ENCODE peak calls at places on chromosomes 6 and 20, in nine cellular contexts. One of them, this sample, is unnamed.

GRCh38 chr20:48282591-48283228 is 497.4 kb upstream of the SULF2 start:
- DNase-seq in NCI-H524: no peak
- DNase-seq in substantia nigra: no peak
- DNase-seq in heart left ventricle: no peak
- DNase-seq in D341Med: no peak
- DNase-seq in activated T-helper 1 cell treated with anti-CD3 and anti-CD28 coated beads, Interleukin-2, amount 50 U/mL, for 16 hours: no peak
- DNase-seq in GM13976: no peak
- DNase-seq in thoracic aorta: no peak
- DNase-seq in H9: no peak
- DNase-seq in this sample: no peak

GRCh38 chr6:139713911-139714527 is 339.6 kb upstream of the CITED2 start:
- DNase-seq in NCI-H524: no peak
- DNase-seq in substantia nigra: no peak
- DNase-seq in heart left ventricle: no peak
- DNase-seq in D341Med: no peak
- DNase-seq in activated T-helper 1 cell treated with anti-CD3 and anti-CD28 coated beads, Interleukin-2, amount 50 U/mL, for 16 hours: no peak
- DNase-seq in GM13976: no peak
- DNase-seq in thoracic aorta: no peak
- DNase-seq in H9: no peak
- DNase-seq in this sample: no peak

GRCh38 chr6:155599571-155599970 is 143.9 kb upstream of the NOX3 start:
- DNase-seq in NCI-H524: no peak
- DNase-seq in substantia nigra: no peak
- DNase-seq in heart left ventricle: no peak
- DNase-seq in D341Med: no peak
- DNase-seq in activated T-helper 1 cell treated with anti-CD3 and anti-CD28 coated beads, Interleukin-2, amount 50 U/mL, for 16 hours: no peak
- DNase-seq in GM13976: no peak
- DNase-seq in thoracic aorta: no peak
- DNase-seq in H9: no peak
- DNase-seq in this sample: no peak

GRCh38 chr20:19973920-19974620 is 43.1 kb upstream of the NAA20 start:
- DNase-seq in NCI-H524: no peak
- DNase-seq in substantia nigra: peak
- DNase-seq in heart left ventricle: peak
- DNase-seq in D341Med: no peak
- DNase-seq in activated T-helper 1 cell treated with anti-CD3 and anti-CD28 coated beads, Interleukin-2, amount 50 U/mL, for 16 hours: no peak
- DNase-seq in GM13976: no peak
- DNase-seq in thoracic aorta: peak
- DNase-seq in H9: no peak
- DNase-seq in this sample: peak

GRCh38 chr6:140225587-140226438 is 851.4 kb upstream of the CITED2 start:
- DNase-seq in NCI-H524: no peak
- DNase-seq in substantia nigra: no peak
- DNase-seq in heart left ventricle: no peak
- DNase-seq in D341Med: no peak
- DNase-seq in activated T-helper 1 cell treated with anti-CD3 and anti-CD28 coated beads, Interleukin-2, amount 50 U/mL, for 16 hours: no peak
- DNase-seq in GM13976: no peak
- DNase-seq in thoracic aorta: no peak
- DNase-seq in H9: no peak
- DNase-seq in this sample: no peak

GRCh38 chr20:62114894-62115293 is 7.4 kb upstream of the LSM14B start:
- DNase-seq in NCI-H524: no peak
- DNase-seq in substantia nigra: no peak
- DNase-seq in heart left ventricle: no peak
- DNase-seq in D341Med: no peak
- DNase-seq in activated T-helper 1 cell treated with anti-CD3 and anti-CD28 coated beads, Interleukin-2, amount 50 U/mL, for 16 hours: no peak
- DNase-seq in GM13976: no peak
- DNase-seq in thoracic aorta: no peak
- DNase-seq in H9: peak
- DNase-seq in this sample: no peak

GRCh38 chr20:46985671-46986070 is 91.0 kb downstream of the EYA2 start:
- DNase-seq in NCI-H524: no peak
- DNase-seq in substantia nigra: no peak
- DNase-seq in heart left ventricle: no peak
- DNase-seq in D341Med: no peak
- DNase-seq in activated T-helper 1 cell treated with anti-CD3 and anti-CD28 coated beads, Interleukin-2, amount 50 U/mL, for 16 hours: no peak
- DNase-seq in GM13976: no peak
- DNase-seq in thoracic aorta: no peak
- DNase-seq in H9: no peak
- DNase-seq in this sample: no peak

GRCh38 chr20:6122873-6123649 is at the start of gene FERMT1:
- DNase-seq in NCI-H524: peak
- DNase-seq in substantia nigra: peak
- DNase-seq in heart left ventricle: peak
- DNase-seq in D341Med: peak
- DNase-seq in activated T-helper 1 cell treated with anti-CD3 and anti-CD28 coated beads, Interleukin-2, amount 50 U/mL, for 16 hours: no peak
- DNase-seq in GM13976: peak
- DNase-seq in thoracic aorta: no peak
- DNase-seq in H9: peak
- DNase-seq in this sample: peak

GRCh38 chr20:5205348-5206210 is 78.8 kb downstream of the CDS2 start:
- DNase-seq in NCI-H524: peak
- DNase-seq in substantia nigra: peak
- DNase-seq in heart left ventricle: peak
- DNase-seq in D341Med: peak
- DNase-seq in activated T-helper 1 cell treated with anti-CD3 and anti-CD28 coated beads, Interleukin-2, amount 50 U/mL, for 16 hours: peak
- DNase-seq in GM13976: peak
- DNase-seq in thoracic aorta: peak
- DNase-seq in H9: peak
- DNase-seq in this sample: peak

GRCh38 chr6:95487817-95488216 is 89.5 kb upstream of the MANEA start:
- DNase-seq in NCI-H524: no peak
- DNase-seq in substantia nigra: no peak
- DNase-seq in heart left ventricle: no peak
- DNase-seq in D341Med: no peak
- DNase-seq in activated T-helper 1 cell treated with anti-CD3 and anti-CD28 coated beads, Interleukin-2, amount 50 U/mL, for 16 hours: no peak
- DNase-seq in GM13976: no peak
- DNase-seq in thoracic aorta: no peak
- DNase-seq in H9: no peak
- DNase-seq in this sample: no peak

GRCh38 chr6:1604991-1605821 is 4.5 kb upstream of the FOXC1 start:
- DNase-seq in NCI-H524: no peak
- DNase-seq in substantia nigra: no peak
- DNase-seq in heart left ventricle: no peak
- DNase-seq in D341Med: peak
- DNase-seq in activated T-helper 1 cell treated with anti-CD3 and anti-CD28 coated beads, Interleukin-2, amount 50 U/mL, for 16 hours: no peak
- DNase-seq in GM13976: no peak
- DNase-seq in thoracic aorta: no peak
- DNase-seq in H9: no peak
- DNase-seq in this sample: no peak

GRCh38 chr6:48183816-48184215 is 72.8 kb upstream of the PTCHD4 start:
- DNase-seq in NCI-H524: no peak
- DNase-seq in substantia nigra: no peak
- DNase-seq in heart left ventricle: no peak
- DNase-seq in D341Med: no peak
- DNase-seq in activated T-helper 1 cell treated with anti-CD3 and anti-CD28 coated beads, Interleukin-2, amount 50 U/mL, for 16 hours: no peak
- DNase-seq in GM13976: no peak
- DNase-seq in thoracic aorta: no peak
- DNase-seq in H9: no peak
- DNase-seq in this sample: no peak

GRCh38 chr6:142885182-142885867 is 59.7 kb downstream of the HIVEP2 start:
- DNase-seq in NCI-H524: no peak
- DNase-seq in substantia nigra: peak
- DNase-seq in heart left ventricle: no peak
- DNase-seq in D341Med: no peak
- DNase-seq in activated T-helper 1 cell treated with anti-CD3 and anti-CD28 coated beads, Interleukin-2, amount 50 U/mL, for 16 hours: no peak
- DNase-seq in GM13976: peak
- DNase-seq in thoracic aorta: no peak
- DNase-seq in H9: peak
- DNase-seq in this sample: peak

GRCh38 chr6:121849477-121849876 is 414.0 kb downstream of the GJA1 start:
- DNase-seq in NCI-H524: peak
- DNase-seq in substantia nigra: no peak
- DNase-seq in heart left ventricle: no peak
- DNase-seq in D341Med: peak
- DNase-seq in activated T-helper 1 cell treated with anti-CD3 and anti-CD28 coated beads, Interleukin-2, amount 50 U/mL, for 16 hours: no peak
- DNase-seq in GM13976: peak
- DNase-seq in thoracic aorta: peak
- DNase-seq in H9: peak
- DNase-seq in this sample: peak

GRCh38 chr6:119728220-119728750 is 378.7 kb upstream of the MAN1A1 start:
- DNase-seq in NCI-H524: no peak
- DNase-seq in substantia nigra: no peak
- DNase-seq in heart left ventricle: no peak
- DNase-seq in D341Med: no peak
- DNase-seq in activated T-helper 1 cell treated with anti-CD3 and anti-CD28 coated beads, Interleukin-2, amount 50 U/mL, for 16 hours: no peak
- DNase-seq in GM13976: no peak
- DNase-seq in thoracic aorta: no peak
- DNase-seq in H9: no peak
- DNase-seq in this sample: no peak

GRCh38 chr6:148565321-148565926 is 181.4 kb upstream of the UST start:
- DNase-seq in NCI-H524: no peak
- DNase-seq in substantia nigra: no peak
- DNase-seq in heart left ventricle: no peak
- DNase-seq in D341Med: no peak
- DNase-seq in activated T-helper 1 cell treated with anti-CD3 and anti-CD28 coated beads, Interleukin-2, amount 50 U/mL, for 16 hours: no peak
- DNase-seq in GM13976: no peak
- DNase-seq in thoracic aorta: no peak
- DNase-seq in H9: no peak
- DNase-seq in this sample: no peak

GRCh38 chr20:3133156-3133555 is 26.5 kb downstream of the FASTKD5 start:
- DNase-seq in NCI-H524: no peak
- DNase-seq in substantia nigra: no peak
- DNase-seq in heart left ventricle: no peak
- DNase-seq in D341Med: no peak
- DNase-seq in activated T-helper 1 cell treated with anti-CD3 and anti-CD28 coated beads, Interleukin-2, amount 50 U/mL, for 16 hours: no peak
- DNase-seq in GM13976: no peak
- DNase-seq in thoracic aorta: no peak
- DNase-seq in H9: no peak
- DNase-seq in this sample: no peak

GRCh38 chr6:99822741-99823512 is 171.1 kb downstream of the MCHR2 start:
- DNase-seq in NCI-H524: peak
- DNase-seq in substantia nigra: no peak
- DNase-seq in heart left ventricle: no peak
- DNase-seq in D341Med: peak
- DNase-seq in activated T-helper 1 cell treated with anti-CD3 and anti-CD28 coated beads, Interleukin-2, amount 50 U/mL, for 16 hours: no peak
- DNase-seq in GM13976: peak
- DNase-seq in thoracic aorta: no peak
- DNase-seq in H9: no peak
- DNase-seq in this sample: no peak

GRCh38 chr6:14660767-14661166 is 543.2 kb downstream of the CD83 start:
- DNase-seq in NCI-H524: no peak
- DNase-seq in substantia nigra: no peak
- DNase-seq in heart left ventricle: no peak
- DNase-seq in D341Med: no peak
- DNase-seq in activated T-helper 1 cell treated with anti-CD3 and anti-CD28 coated beads, Interleukin-2, amount 50 U/mL, for 16 hours: no peak
- DNase-seq in GM13976: no peak
- DNase-seq in thoracic aorta: no peak
- DNase-seq in H9: no peak
- DNase-seq in this sample: no peak

GRCh38 chr6:167679137-167679736 is 147.5 kb upstream of the AFDN start:
- DNase-seq in NCI-H524: no peak
- DNase-seq in substantia nigra: no peak
- DNase-seq in heart left ventricle: no peak
- DNase-seq in D341Med: no peak
- DNase-seq in activated T-helper 1 cell treated with anti-CD3 and anti-CD28 coated beads, Interleukin-2, amount 50 U/mL, for 16 hours: no peak
- DNase-seq in GM13976: no peak
- DNase-seq in thoracic aorta: no peak
- DNase-seq in H9: no peak
- DNase-seq in this sample: no peak

GRCh38 chr6:100257661-100258395 is 206.9 kb downstream of the SIM1 start:
- DNase-seq in NCI-H524: no peak
- DNase-seq in substantia nigra: no peak
- DNase-seq in heart left ventricle: no peak
- DNase-seq in D341Med: peak
- DNase-seq in activated T-helper 1 cell treated with anti-CD3 and anti-CD28 coated beads, Interleukin-2, amount 50 U/mL, for 16 hours: no peak
- DNase-seq in GM13976: peak
- DNase-seq in thoracic aorta: no peak
- DNase-seq in H9: no peak
- DNase-seq in this sample: no peak

GRCh38 chr6:151389640-151390275 is 1.6 kb downstream of the ZBTB2 start:
- DNase-seq in NCI-H524: peak
- DNase-seq in substantia nigra: peak
- DNase-seq in heart left ventricle: peak
- DNase-seq in D341Med: peak
- DNase-seq in activated T-helper 1 cell treated with anti-CD3 and anti-CD28 coated beads, Interleukin-2, amount 50 U/mL, for 16 hours: no peak
- DNase-seq in GM13976: no peak
- DNase-seq in thoracic aorta: peak
- DNase-seq in H9: peak
- DNase-seq in this sample: peak

GRCh38 chr6:21227486-21227885 is 366.1 kb upstream of the SOX4 start:
- DNase-seq in NCI-H524: no peak
- DNase-seq in substantia nigra: no peak
- DNase-seq in heart left ventricle: no peak
- DNase-seq in D341Med: no peak
- DNase-seq in activated T-helper 1 cell treated with anti-CD3 and anti-CD28 coated beads, Interleukin-2, amount 50 U/mL, for 16 hours: no peak
- DNase-seq in GM13976: no peak
- DNase-seq in thoracic aorta: no peak
- DNase-seq in H9: no peak
- DNase-seq in this sample: no peak

GRCh38 chr6:125067552-125067951 is 86.0 kb upstream of the TPD52L1 start:
- DNase-seq in NCI-H524: no peak
- DNase-seq in substantia nigra: no peak
- DNase-seq in heart left ventricle: no peak
- DNase-seq in D341Med: no peak
- DNase-seq in activated T-helper 1 cell treated with anti-CD3 and anti-CD28 coated beads, Interleukin-2, amount 50 U/mL, for 16 hours: no peak
- DNase-seq in GM13976: no peak
- DNase-seq in thoracic aorta: no peak
- DNase-seq in H9: no peak
- DNase-seq in this sample: no peak

GRCh38 chr6:146224988-146225387 is 196.1 kb downstream of the GRM1 start:
- DNase-seq in NCI-H524: no peak
- DNase-seq in substantia nigra: no peak
- DNase-seq in heart left ventricle: no peak
- DNase-seq in D341Med: no peak
- DNase-seq in activated T-helper 1 cell treated with anti-CD3 and anti-CD28 coated beads, Interleukin-2, amount 50 U/mL, for 16 hours: no peak
- DNase-seq in GM13976: no peak
- DNase-seq in thoracic aorta: no peak
- DNase-seq in H9: no peak
- DNase-seq in this sample: no peak

GRCh38 chr20:58716476-58717277 is 24.1 kb downstream of the NPEPL1 start:
- DNase-seq in NCI-H524: no peak
- DNase-seq in substantia nigra: no peak
- DNase-seq in heart left ventricle: peak
- DNase-seq in D341Med: peak
- DNase-seq in activated T-helper 1 cell treated with anti-CD3 and anti-CD28 coated beads, Interleukin-2, amount 50 U/mL, for 16 hours: no peak
- DNase-seq in GM13976: peak
- DNase-seq in thoracic aorta: no peak
- DNase-seq in H9: peak
- DNase-seq in this sample: peak

GRCh38 chr20:36823126-36823525 is 49.6 kb upstream of the DSN1 start:
- DNase-seq in NCI-H524: no peak
- DNase-seq in substantia nigra: peak
- DNase-seq in heart left ventricle: no peak
- DNase-seq in D341Med: no peak
- DNase-seq in activated T-helper 1 cell treated with anti-CD3 and anti-CD28 coated beads, Interleukin-2, amount 50 U/mL, for 16 hours: no peak
- DNase-seq in GM13976: no peak
- DNase-seq in thoracic aorta: no peak
- DNase-seq in H9: no peak
- DNase-seq in this sample: no peak

GRCh38 chr20:17655286-17655651 is 26.8 kb downstream of the RRBP1 start:
- DNase-seq in NCI-H524: no peak
- DNase-seq in substantia nigra: no peak
- DNase-seq in heart left ventricle: no peak
- DNase-seq in D341Med: no peak
- DNase-seq in activated T-helper 1 cell treated with anti-CD3 and anti-CD28 coated beads, Interleukin-2, amount 50 U/mL, for 16 hours: no peak
- DNase-seq in GM13976: peak
- DNase-seq in thoracic aorta: no peak
- DNase-seq in H9: peak
- DNase-seq in this sample: no peak

GRCh38 chr6:30265166-30265565 is 52.0 kb upstream of the TRIM26 start:
- DNase-seq in NCI-H524: no peak
- DNase-seq in substantia nigra: no peak
- DNase-seq in heart left ventricle: no peak
- DNase-seq in D341Med: no peak
- DNase-seq in activated T-helper 1 cell treated with anti-CD3 and anti-CD28 coated beads, Interleukin-2, amount 50 U/mL, for 16 hours: no peak
- DNase-seq in GM13976: no peak
- DNase-seq in thoracic aorta: no peak
- DNase-seq in H9: no peak
- DNase-seq in this sample: no peak

GRCh38 chr6:152110878-152111820 is 303.7 kb downstream of the ESR1 start:
- DNase-seq in NCI-H524: no peak
- DNase-seq in substantia nigra: peak
- DNase-seq in heart left ventricle: peak
- DNase-seq in D341Med: no peak
- DNase-seq in activated T-helper 1 cell treated with anti-CD3 and anti-CD28 coated beads, Interleukin-2, amount 50 U/mL, for 16 hours: no peak
- DNase-seq in GM13976: no peak
- DNase-seq in thoracic aorta: no peak
- DNase-seq in H9: no peak
- DNase-seq in this sample: peak

This sample was measured in adrenal gland.